ENCODE peak calls at places on chromosomes 11 and 22, in nine cellular contexts. O, X, U, Q, B, V, R, H and D are unnamed samples.

GRCh38 chr11:76700177-76701100 is 29.9 kb upstream of the LRRC32 start:
- DNase-seq in V (no peak), Q (peak), H (peak), X (no peak), B (no peak), O (no peak), R (no peak), U (no peak), D (no peak)

GRCh38 chr22:42544686-42545085 is 9.1 kb upstream of the SERHL2 start:
- DNase-seq in Q (no peak), O (no peak), X (no peak), R (no peak), B (no peak), V (no peak), U (no peak), H (no peak), D (no peak)

GRCh38 chr11:46107780-46108179 is 13.5 kb downstream of the PHF21A start:
- DNase-seq in B (no peak), U (no peak), V (no peak), H (no peak), O (no peak), X (no peak), Q (no peak), R (no peak), D (no peak)

GRCh38 chr11:2582436-2582931 is 117.3 kb downstream of the KCNQ1OT1 start:
- DNase-seq in V (peak), U (no peak), H (no peak), Q (no peak), R (no peak), X (no peak), O (peak), B (no peak), D (peak)

GRCh38 chr11:1842149-1843097 is 3.6 kb downstream of the TNNI2 start:
- DNase-seq in V (no peak), R (no peak), X (no peak), B (no peak), U (no peak), Q (no peak), H (no peak), O (peak), D (no peak)

GRCh38 chr11:44880953-44881352 is 69.7 kb downstream of the TP53I11 start:
- DNase-seq in X (no peak), H (no peak), R (no peak), U (no peak), Q (no peak), B (no peak), V (no peak), O (no peak), D (no peak)

GRCh38 chr11:17479284-17480214 is 2.9 kb upstream of the ABCC8 start:
- DNase-seq in X (no peak), V (no peak), Q (peak), B (no peak), U (no peak), R (no peak), O (no peak), H (no peak), D (peak)

GRCh38 chr11:34425863-34426262 is 12.9 kb upstream of the CAT start:
- DNase-seq in R (no peak), H (no peak), B (no peak), V (no peak), O (no peak), U (no peak), Q (no peak), X (no peak), D (no peak)

GRCh38 chr11:84993386-84993785 is 633.8 kb downstream of the DLG2 start:
- DNase-seq in U (no peak), O (no peak), B (peak), Q (no peak), R (no peak), X (no peak), H (no peak), V (no peak), D (no peak)

GRCh38 chr11:117437791-117438130 is 110.1 kb downstream of the CEP164 start:
- DNase-seq in Q (no peak), R (no peak), O (no peak), V (no peak), X (no peak), U (no peak), H (no peak), B (no peak), D (no peak)

GRCh38 chr22:30860176-30861105 is 108.1 kb downstream of the MORC2 start:
- DNase-seq in B (no peak), Q (no peak), U (peak), R (peak), O (no peak), V (no peak), H (no peak), X (no peak), D (no peak)

GRCh38 chr22:41975299-41976069 is 6.2 kb downstream of the SEPTIN3 start:
- DNase-seq in B (no peak), X (no peak), V (no peak), Q (no peak), R (no peak), U (no peak), O (no peak), H (no peak), D (no peak)

GRCh38 chr11:848380-848931 is 5.8 kb downstream of the TSPAN4 start:
- DNase-seq in H (no peak), B (peak), Q (no peak), O (no peak), U (peak), X (peak), R (peak), V (no peak), D (peak)

GRCh38 chr11:63939351-63939920 is 634 bp downstream of the NAA40 start:
- DNase-seq in Q (no peak), R (no peak), B (peak), U (no peak), X (no peak), O (no peak), V (no peak), H (no peak), D (no peak)

GRCh38 chr11:76252625-76253024 is 46.3 kb upstream of the WNT11 start:
- DNase-seq in B (no peak), X (no peak), V (no peak), U (no peak), H (no peak), O (no peak), Q (no peak), R (no peak), D (no peak)

GRCh38 chr11:122863704-122864326 is 18.7 kb upstream of the JHY start:
- DNase-seq in U (no peak), V (peak), R (no peak), H (peak), B (peak), O (peak), Q (peak), X (peak), D (no peak)

GRCh38 chr11:122037911-122038310 is 78.1 kb downstream of the BLID start:
- DNase-seq in R (no peak), O (no peak), Q (no peak), H (no peak), X (no peak), U (no peak), V (no peak), B (no peak), D (no peak)

GRCh38 chr11:112364962-112365481 is 104.4 kb upstream of the PLET1 start:
- DNase-seq in H (peak), U (no peak), X (no peak), O (no peak), V (no peak), B (no peak), R (no peak), Q (peak), D (no peak)

GRCh38 chr22:42813501-42813900 is 43.6 kb downstream of the ARFGAP3 start:
- DNase-seq in O (no peak), R (no peak), X (no peak), Q (no peak), B (no peak), U (no peak), V (no peak), H (no peak), D (no peak)

GRCh38 chr11:13535819-13536218 is 40.0 kb upstream of the PTH start:
- DNase-seq in H (no peak), O (no peak), X (no peak), R (no peak), B (no peak), U (no peak), Q (no peak), V (no peak), D (peak)

GRCh38 chr22:35611891-35612576 is 5.1 kb downstream of the MB start:
- DNase-seq in Q (no peak), H (no peak), R (no peak), O (no peak), B (peak), V (no peak), X (no peak), U (no peak), D (no peak)

GRCh38 chr11:129451524-129451923 is 75.9 kb downstream of the BARX2 start:
- DNase-seq in U (no peak), V (no peak), Q (peak), R (no peak), B (no peak), H (no peak), O (no peak), X (no peak), D (no peak)

GRCh38 chr11:69732910-69733309 is 29.1 kb upstream of the FGF19 start:
- DNase-seq in B (no peak), U (no peak), Q (no peak), O (no peak), X (no peak), H (no peak), R (no peak), V (no peak), D (no peak)

GRCh38 chr11:86741489-86742435 is 58.6 kb upstream of the PRSS23 start:
- DNase-seq in O (no peak), V (no peak), R (no peak), Q (peak), X (no peak), H (peak), U (no peak), B (no peak), D (no peak)

GRCh38 chr11:94519478-94520084 is 7.3 kb downstream of the C11orf97 start:
- DNase-seq in Q (peak), U (no peak), H (no peak), R (peak), X (no peak), V (no peak), B (peak), O (no peak), D (no peak)

GRCh38 chr22:17159504-17159951 is 451 bp upstream of the HDHD5 start:
- DNase-seq in H (no peak), X (peak), U (peak), O (peak), B (peak), V (peak), Q (peak), R (peak), D (no peak)

GRCh38 chr11:8760896-8761295 is 78.3 kb downstream of the RPL27A start:
- DNase-seq in H (no peak), X (no peak), O (no peak), V (no peak), U (no peak), B (no peak), Q (no peak), R (no peak), D (no peak)

GRCh38 chr22:30275625-30276024 is 9.0 kb upstream of the OSM start:
- DNase-seq in O (no peak), X (no peak), Q (no peak), U (no peak), H (no peak), V (no peak), B (no peak), R (no peak), D (no peak)

GRCh38 chr22:31275576-31275975 is 16.7 kb downstream of the PIK3IP1 start:
- DNase-seq in R (no peak), V (no peak), B (no peak), H (no peak), X (no peak), U (no peak), Q (no peak), O (no peak), D (no peak)

GRCh38 chr11:83191491-83191890 is 2.0 kb upstream of the ANKRD42 start:
- DNase-seq in R (no peak), U (no peak), X (no peak), H (no peak), V (no peak), B (no peak), Q (no peak), O (no peak), D (no peak)

GRCh38 chr11:67268036-67268683 is 1.9 kb downstream of the GRK2 start:
- DNase-seq in X (no peak), B (peak), H (no peak), V (peak), O (no peak), R (peak), U (peak), Q (no peak), D (no peak)

GRCh38 chr11:11218287-11218986 is 134.6 kb downstream of the CSNK2A3 start:
- DNase-seq in V (no peak), H (no peak), Q (no peak), O (peak), U (no peak), R (no peak), B (no peak), X (no peak), D (no peak)

GRCh38 chr11:73401217-73401923 is 25.2 kb downstream of the RELT start:
- DNase-seq in U (no peak), Q (no peak), O (no peak), B (no peak), H (no peak), X (no peak), R (no peak), V (no peak), D (no peak)